ENCODE peak calls at places on chromosomes 4 and X, in eight cellular contexts. K is upper lobe of left lung, P is ovary, B is HCT116, T is Peyer's patch, Z is suprapubic skin, I is body of pancreas, R is transverse colon. M is an unnamed sample.

GRCh38 chr4:121675715-121676114 is 21.1 kb downstream of the ANXA5 start:
- DNase-seq in Z (no peak), R (no peak), T (no peak), B (no peak), K (no peak), I (no peak), P (no peak), M (no peak)

GRCh38 chr4:37648084-37648817 is 37.9 kb downstream of the RELL1 start:
- DNase-seq in T (peak; percentile 74), Z (no peak), B (peak; percentile 77), R (peak; percentile 74), I (peak; percentile 88), P (peak; percentile 71), K (peak; percentile 73), M (no peak)

GRCh38 chr4:114780205-114780604 is 181.6 kb downstream of the UGT8 start:
- DNase-seq in R (no peak), B (peak; percentile 24), P (peak; percentile 17), T (no peak), Z (no peak), K (no peak), I (peak; percentile 7), M (no peak)

GRCh38 chr4:2961411-2962098 is 1.7 kb downstream of the NOP14 start:
- DNase-seq in P (no peak), R (no peak), I (no peak), T (peak; percentile 48), B (no peak), K (no peak), Z (no peak), M (peak; percentile 45)

GRCh38 chrX:127782904-127783303 is 269.3 kb downstream of the ACTRT1 start:
- DNase-seq in B (no peak), I (no peak), Z (no peak), P (no peak), R (no peak), K (no peak), T (no peak), M (no peak)

GRCh38 chrX:70289168-70289792 is 447 bp downstream of the PDZD11 start:
- DNase-seq in I (no peak), Z (no peak), K (no peak), P (no peak), R (no peak), B (no peak), T (no peak), M (no peak)

GRCh38 chr4:140156529-140157171 is 2.7 kb upstream of the MAML3 start:
- DNase-seq in K (no peak), R (no peak), I (no peak), P (no peak), T (no peak), Z (no peak), B (no peak), M (no peak)

GRCh38 chrX:16825306-16826035 is 39.2 kb downstream of the TXLNG start:
- DNase-seq in B (no peak), T (no peak), R (no peak), Z (no peak), K (no peak), P (no peak), I (no peak), M (no peak)

GRCh38 chrX:129980043-129980442 is 2.4 kb upstream of the BCORL1 start:
- DNase-seq in K (peak; percentile 52), R (peak; percentile 51), I (peak; percentile 43), T (peak; percentile 55), P (peak; percentile 58), Z (no peak), B (no peak), M (no peak)

GRCh38 chr4:8365951-8366350 is 74.6 kb downstream of the ACOX3 start:
- DNase-seq in I (no peak), T (peak; percentile 27), P (no peak), K (no peak), R (no peak), B (no peak), Z (no peak), M (no peak)

GRCh38 chr4:2061208-2062131 is 2.3 kb downstream of the NAT8L start:
- DNase-seq in P (no peak), K (no peak), Z (no peak), B (no peak), R (no peak), I (no peak), T (no peak), M (no peak)

GRCh38 chr4:91519155-91519554 is 784.6 kb upstream of the GRID2 start:
- DNase-seq in I (no peak), P (no peak), R (no peak), K (no peak), B (no peak), T (no peak), Z (no peak), M (no peak)

GRCh38 chr4:134948110-134948642 is 746.6 kb upstream of the PABPC4L start:
- DNase-seq in P (no peak), R (no peak), K (no peak), B (no peak), I (no peak), Z (no peak), T (no peak), M (no peak)

DNA sequence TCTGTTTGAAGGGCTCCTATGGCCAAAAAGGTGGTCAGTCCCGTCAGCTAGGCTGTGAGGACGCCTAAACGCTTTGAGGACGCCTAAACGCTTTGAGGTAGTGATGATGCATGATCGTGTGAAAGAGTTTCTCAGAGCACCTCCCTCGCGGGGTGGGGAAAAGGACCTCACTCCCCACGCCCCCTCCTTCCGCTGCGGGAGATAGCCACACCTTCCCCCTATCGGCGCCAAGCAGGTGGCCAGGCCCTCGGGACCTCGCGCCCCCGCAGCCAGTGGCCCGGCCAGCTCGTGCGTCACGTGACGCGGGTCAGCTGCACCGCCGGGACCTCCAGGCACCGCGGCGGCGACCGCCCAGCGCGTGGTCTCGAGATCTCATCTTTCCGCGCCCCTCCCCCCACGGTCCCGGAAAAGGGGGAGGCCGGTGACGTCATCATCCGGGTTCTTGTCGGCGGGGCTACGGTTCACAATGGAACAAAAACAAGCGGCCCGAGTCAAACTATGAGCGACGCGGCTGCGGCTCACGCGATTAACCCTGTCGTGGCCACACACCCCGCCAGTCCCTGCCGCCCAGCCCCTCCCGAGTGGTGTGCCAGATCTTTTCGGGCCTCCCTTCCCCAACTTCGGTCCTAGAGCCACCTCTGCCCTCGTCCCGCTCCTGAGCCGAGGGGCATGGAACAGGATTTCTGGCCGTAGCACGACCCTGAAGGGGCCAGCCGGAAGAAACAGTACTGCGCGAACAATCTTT is 713 bp upstream of the USP9X start:
- DNase-seq in K (peak; percentile 97), Z (peak; percentile 96), P (peak; percentile 99), B (peak; percentile 89), I (peak; percentile 97), T (peak; percentile 94), R (peak; percentile 99), M (peak; percentile 99)
- TF ChIP-seq POLR2A in K (peak; percentile 75), Z (peak; percentile 63), P (peak; percentile 57), B (peak; percentile 65), I (peak; percentile 49), T (peak; percentile 78), R (peak; percentile 81), M (peak; percentile 95)

DNA sequence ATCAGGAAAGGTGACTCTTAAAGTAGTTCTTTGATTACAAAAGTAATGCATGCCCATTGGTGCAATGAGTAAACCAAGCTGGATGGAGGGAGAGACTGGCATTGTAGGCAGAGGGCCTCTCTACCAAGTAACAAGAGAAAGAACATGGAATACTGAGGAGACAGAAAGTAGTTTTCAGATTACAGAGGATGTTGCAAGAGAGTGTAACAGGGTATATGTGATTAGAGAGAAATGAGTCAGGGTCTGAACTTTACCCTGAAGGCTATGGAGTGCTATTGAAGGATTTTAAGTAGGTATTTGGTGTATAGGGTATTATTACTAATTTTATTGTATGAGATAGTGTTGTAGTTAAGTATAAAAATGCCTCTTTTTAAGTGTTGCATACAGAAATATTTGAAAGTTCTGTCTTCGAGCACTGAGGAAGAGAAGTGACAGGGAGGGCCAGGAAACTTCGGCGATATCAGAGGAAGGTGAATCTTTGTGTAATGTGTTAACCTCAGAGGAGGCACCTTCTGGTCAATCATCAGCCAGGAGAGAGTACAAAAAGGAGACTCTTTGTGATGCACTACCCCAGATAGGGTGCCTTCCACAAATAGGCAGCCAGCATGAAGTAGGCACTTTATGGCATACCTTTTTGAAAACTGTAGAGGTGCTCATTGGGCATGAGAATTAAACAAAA is 8.2 kb downstream of the NKAP start:
- DNase-seq in P (no peak), R (no peak), K (no peak), T (no peak), B (no peak), Z (no peak), I (no peak), M (peak; percentile 31)
- TF ChIP-seq POLR2A in P (no peak), R (no peak), K (no peak), T (no peak), B (no peak), Z (no peak), I (no peak), M (no peak)

GRCh38 chr4:108622022-108622421 is 1.6 kb downstream of the RPL34 start:
- DNase-seq in K (no peak), R (no peak), P (no peak), I (no peak), Z (no peak), B (no peak), T (no peak), M (no peak)

GRCh38 chr4:108620933-108621905 is 843 bp downstream of the RPL34 start:
- DNase-seq in K (no peak), P (no peak), R (no peak), Z (no peak), B (no peak), T (no peak), I (peak; percentile 8), M (peak; percentile 13)

GRCh38 chr4:108626056-108626455 is 5.7 kb downstream of the RPL34 start:
- DNase-seq in I (no peak), P (no peak), Z (no peak), K (no peak), B (no peak), R (no peak), T (no peak), M (no peak)

GRCh38 chr4:108622828-108623227 is 2.5 kb downstream of the RPL34 start:
- DNase-seq in K (no peak), B (no peak), Z (no peak), T (no peak), R (no peak), P (no peak), I (no peak), M (no peak)

DNA sequence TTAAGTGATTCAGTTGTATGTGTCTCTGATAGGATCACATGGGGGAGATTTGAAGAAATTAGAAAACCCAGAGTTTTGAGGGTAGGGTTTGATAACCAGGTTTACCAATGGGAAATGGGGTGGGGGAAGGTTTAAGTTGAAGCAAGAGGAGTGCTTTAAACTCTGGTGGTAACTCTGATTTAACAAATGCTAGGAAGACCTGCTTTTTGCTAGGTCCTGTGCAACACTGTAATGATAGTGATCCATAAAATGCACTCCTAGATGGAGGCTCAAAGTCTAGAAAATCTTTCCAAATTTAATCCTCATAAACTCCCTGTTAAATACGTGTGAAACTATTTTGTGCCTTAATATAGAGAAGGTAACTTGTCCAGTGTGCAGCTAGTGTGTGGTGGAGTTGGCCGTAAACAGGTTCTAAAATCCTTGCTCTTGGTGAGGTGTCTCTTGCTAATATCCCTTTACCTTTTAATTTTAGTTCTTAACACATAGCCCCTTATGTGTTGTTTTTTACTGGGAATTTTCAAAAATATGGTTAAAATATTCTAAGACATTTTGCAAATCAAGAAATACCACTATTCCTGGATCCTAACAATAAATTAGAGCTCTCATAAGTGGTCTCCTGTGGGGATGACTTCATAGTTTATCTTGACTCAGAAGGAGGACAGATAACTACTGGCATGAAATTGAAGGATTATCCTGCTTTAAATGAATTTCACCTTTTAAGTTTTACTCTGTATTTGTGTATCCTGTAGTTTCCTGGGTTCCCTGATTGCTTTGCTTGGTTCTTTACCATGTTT is 4.1 kb downstream of the RPL34 start:
- DNase-seq in R (no peak), Z (no peak), B (no peak), I (no peak), K (no peak), P (no peak), T (no peak), M (no peak)
- TF ChIP-seq POLR2A in R (no peak), Z (no peak), B (no peak), I (no peak), K (no peak), P (no peak), T (no peak), M (no peak)

GRCh38 chrX:118974088-118974907 is at the start of gene LONRF3:
- DNase-seq in I (peak; percentile 79), T (peak; percentile 75), P (peak; percentile 88), R (peak; percentile 79), Z (peak; percentile 90), B (no peak), K (peak; percentile 85), M (peak; percentile 15)
- TF ChIP-seq POLR2A in I (peak; percentile 77), T (peak; percentile 85), P (peak; percentile 93), R (peak; percentile 83), Z (peak; percentile 90), B (peak; percentile 56), K (peak; percentile 90), M (no peak)

M was measured in erythroblast.